ENCODE peak calls at places on chromosomes 11 and 22, in five cellular contexts. U, S, B, X and W are unnamed samples.

GRCh38 chr22:37484115-37485005 is 1.8 kb downstream of the MFNG start:
- DNase-seq in X (peak), B (peak), U (peak), S (peak), W (no peak)

GRCh38 chr11:111688028-111688427 is 78.2 kb downstream of the PPP2R1B start:
- DNase-seq in U (no peak), X (no peak), B (no peak), S (no peak), W (no peak)

GRCh38 chr22:41831828-41832552 is 915 bp upstream of the SREBF2 start:
- DNase-seq in S (no peak), B (no peak), X (no peak), U (no peak), W (no peak)

GRCh38 chr11:33912405-33913361 is 20.8 kb upstream of the LMO2 start:
- DNase-seq in X (no peak), S (no peak), U (no peak), B (no peak), W (peak)

GRCh38 chr11:118918128-118918685 is 7.5 kb downstream of the BCL9L start:
- DNase-seq in S (peak), B (peak), U (no peak), X (peak), W (peak)

GRCh38 chr11:67303132-67303988 is at the start of gene SSH3:
- DNase-seq in B (peak), X (peak), S (peak), U (peak), W (peak)

GRCh38 chr11:84564180-84564866 is 1062.8 kb downstream of the DLG2 start:
- DNase-seq in U (no peak), X (no peak), B (peak), S (no peak), W (peak)

GRCh38 chr11:1888811-1889526 is 2.7 kb downstream of the PRR33 start:
- DNase-seq in X (no peak), S (no peak), U (peak), B (peak), W (no peak)

GRCh38 chr11:1153951-1154487 is 3.7 kb upstream of the MUC5AC start:
- DNase-seq in B (peak), U (no peak), X (peak), S (no peak), W (peak)

GRCh38 chr22:42217752-42218280 is 52.6 kb downstream of the TCF20 start:
- DNase-seq in S (no peak), X (no peak), U (no peak), B (no peak), W (no peak)

GRCh38 chr11:128471138-128471661 is 116.2 kb downstream of the ETS1 start:
- DNase-seq in U (no peak), B (no peak), S (no peak), X (no peak), W (no peak)

GRCh38 chr11:74532496-74533246 is 39.1 kb upstream of the LIPT2 start:
- DNase-seq in X (no peak), U (no peak), B (no peak), S (no peak), W (no peak)

GRCh38 chr11:67634366-67635230 is 4.9 kb upstream of the NUDT8 start:
- DNase-seq in S (no peak), X (peak), B (no peak), U (peak), W (no peak)

GRCh38 chr22:48235744-48236143 is 1473.3 kb downstream of the TBC1D22A start:
- DNase-seq in S (no peak), U (no peak), X (no peak), B (peak), W (no peak)

GRCh38 chr11:112880454-112880853 is 80.8 kb upstream of the NCAM1 start:
- DNase-seq in U (no peak), X (no peak), S (no peak), B (no peak), W (no peak)

GRCh38 chr22:20083891-20084546 is 4.0 kb downstream of the DGCR8 start:
- DNase-seq in B (no peak), S (no peak), X (no peak), U (peak), W (no peak)

GRCh38 chr11:112315057-112315720 is 54.5 kb upstream of the PLET1 start:
- DNase-seq in B (no peak), U (no peak), X (no peak), S (no peak), W (no peak)

GRCh38 chr11:104583857-104584256 is 314.4 kb downstream of the CASP12 start:
- DNase-seq in B (no peak), X (no peak), U (no peak), S (no peak), W (no peak)

GRCh38 chr11:58060939-58061672 is 30.4 kb downstream of the OR6Q1 start:
- DNase-seq in X (no peak), S (no peak), U (no peak), B (no peak), W (peak)

GRCh38 chr11:116276051-116277044 is 496.4 kb downstream of the BUD13 start:
- DNase-seq in B (peak), X (peak), U (peak), S (peak), W (no peak)

GRCh38 chr11:73394416-73395296 is 18.5 kb downstream of the RELT start:
- DNase-seq in B (no peak), S (no peak), U (no peak), X (peak), W (no peak)

GRCh38 chr22:50082961-50083461 is 2.2 kb downstream of the MLC1 start:
- DNase-seq in U (no peak), X (no peak), B (no peak), S (no peak), W (no peak)

GRCh38 chr22:31743871-31744270 is 6.1 kb downstream of the PRR14L start:
- DNase-seq in B (no peak), X (no peak), U (no peak), S (no peak), W (no peak)

GRCh38 chr22:50264946-50265669 is 3.6 kb upstream of the MAPK12 start:
- DNase-seq in S (no peak), U (no peak), B (no peak), X (no peak), W (no peak)

GRCh38 chr11:77207618-77208313 is 79.7 kb downstream of the MYO7A start:
- DNase-seq in U (no peak), B (no peak), X (no peak), S (no peak), W (no peak)

GRCh38 chr11:116457336-116458007 is 315.3 kb downstream of the BUD13 start:
- DNase-seq in S (no peak), U (no peak), X (no peak), B (no peak), W (no peak)

GRCh38 chr22:38104084-38104483 is 6.4 kb downstream of the BAIAP2L2 start:
- DNase-seq in B (no peak), U (no peak), S (no peak), X (no peak), W (no peak)

DNA sequence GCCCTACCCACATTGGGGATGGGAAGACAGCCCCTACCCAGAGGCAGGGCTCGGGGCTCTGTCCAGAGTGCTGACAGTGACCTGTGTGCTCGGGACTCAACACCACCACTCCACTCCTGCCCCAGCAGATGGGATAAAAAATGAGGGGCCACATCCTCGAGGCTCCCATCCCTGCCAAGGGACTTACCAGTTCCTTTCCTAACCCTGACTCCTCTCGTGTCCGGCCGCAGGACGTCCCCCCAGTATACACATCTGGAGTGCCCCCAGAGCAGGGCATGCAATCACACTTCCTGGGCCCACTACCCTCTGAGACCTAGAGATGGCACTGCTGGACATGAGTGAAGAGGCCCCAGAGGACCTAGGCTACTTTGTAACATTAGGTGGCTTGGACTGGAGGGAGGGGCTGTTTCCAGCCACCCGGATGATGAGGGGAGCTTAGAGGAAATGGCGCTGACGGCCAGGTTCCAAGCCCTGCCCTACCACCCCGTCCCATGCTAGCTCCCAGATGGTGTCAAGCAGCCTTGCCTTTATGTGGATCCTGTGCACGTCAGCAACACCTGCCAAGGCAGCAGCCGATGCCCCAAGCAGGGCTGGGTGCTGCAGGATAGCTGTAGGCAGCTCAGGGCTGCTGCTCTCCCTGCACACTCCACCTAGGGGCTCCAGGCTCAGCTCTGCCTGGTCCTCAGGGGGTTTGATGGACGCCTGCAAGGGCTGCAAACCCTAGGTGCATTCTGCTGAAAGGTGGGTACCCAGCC is 86.6 kb downstream of the DGCR2 start:
- DNase-seq in U (peak), X (no peak), S (no peak), B (peak), W (no peak)
- TF ChIP-seq CTCF in U (no peak), X (no peak), S (no peak), B (no peak), W (no peak)

GRCh38 chr22:26318975-26319374 is 110.1 kb upstream of the ASPHD2 start:
- DNase-seq in X (no peak), U (no peak), S (no peak), B (no peak), W (peak)
- TF ChIP-seq CTCF in X (no peak), U (no peak), S (no peak), B (no peak), W (peak)

GRCh38 chr11:121741316-121741715 is 288.5 kb upstream of the SORL1-AS1 start:
- DNase-seq in B (no peak), S (peak), X (peak), U (no peak), W (no peak)

GRCh38 chr11:121740902-121741301 is 288.1 kb upstream of the SORL1-AS1 start:
- DNase-seq in U (no peak), X (no peak), B (no peak), S (no peak), W (no peak)

GRCh38 chr11:121743285-121743684 is 290.5 kb upstream of the SORL1-AS1 start:
- DNase-seq in S (no peak), U (no peak), X (no peak), B (no peak), W (no peak)

DNA sequence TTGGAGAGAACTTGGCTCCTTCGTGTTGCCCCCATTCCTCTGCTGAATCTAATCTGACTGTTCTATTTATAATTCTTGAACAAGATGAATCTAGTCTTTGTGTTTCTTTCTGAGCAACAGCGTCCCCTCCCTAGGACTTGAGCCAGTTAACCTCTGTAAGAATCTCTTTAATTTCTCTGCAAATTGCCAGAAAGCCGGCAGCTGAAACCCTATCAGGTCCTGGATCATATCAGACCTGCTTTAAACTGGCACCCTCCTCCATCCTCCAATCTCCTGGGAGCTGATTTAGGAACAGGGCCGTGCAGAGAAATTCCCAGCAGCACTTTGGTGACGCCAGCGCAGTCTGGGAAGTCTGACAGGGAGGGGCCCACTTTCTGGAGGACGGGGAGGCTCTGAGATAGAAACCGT is 289.2 kb upstream of the SORL1-AS1 start:
- DNase-seq in S (peak), X (peak), U (peak), B (no peak), W (no peak)
- TF ChIP-seq CTCF in S (peak), X (no peak), U (no peak), B (no peak), W (no peak)

GRCh38 chr22:39298194-39298987 is 21.0 kb downstream of the RPL3 start:
- DNase-seq in S (no peak), U (no peak), X (no peak), B (no peak), W (no peak)
- TF ChIP-seq CTCF in S (no peak), U (no peak), X (no peak), B (no peak), W (no peak)

GRCh38 chr11:2929880-2930704 is 872 bp upstream of the PHLDA2 start:
- DNase-seq in U (peak), X (peak), B (peak), S (no peak), W (peak)
- TF ChIP-seq CTCF in U (no peak), X (no peak), B (no peak), S (no peak), W (no peak)

GRCh38 chr11:38123673-38124072 is 1525.6 kb upstream of the RAG2 start:
- DNase-seq in U (no peak), B (no peak), S (no peak), X (no peak), W (no peak)
- TF ChIP-seq CTCF in U (no peak), B (no peak), S (no peak), X (no peak), W (no peak)

GRCh38 chr22:17575151-17575550 is 11.9 kb downstream of the SLC25A18 start:
- DNase-seq in U (no peak), S (no peak), X (no peak), B (no peak), W (no peak)
- TF ChIP-seq CTCF in U (no peak), S (no peak), X (no peak), B (no peak), W (no peak)